ENCODE peak calls at places on chromosomes 12 and 14, in five cellular contexts. B, Y, G, O and N are unnamed samples.

GRCh38 chr14:93960108-93960475 is 16.3 kb downstream of the ASB2 start:
- DNase-seq in G (no peak), B (no peak), O (no peak), Y (no peak), N (no peak)

GRCh38 chr12:45877069-45877468 is 113.3 kb downstream of the SCAF11 start:
- DNase-seq in B (no peak), G (no peak), O (no peak), Y (no peak), N (no peak)

GRCh38 chr12:51752490-51752889 is 96.0 kb downstream of the FIGNL2 start:
- DNase-seq in G (no peak), O (no peak), Y (peak), B (peak), N (no peak)

GRCh38 chr14:22202313-22202712 is 386.7 kb downstream of the DAD1 start:
- DNase-seq in Y (no peak), G (no peak), B (no peak), O (no peak), N (no peak)

GRCh38 chr14:92563359-92563758 is 49.8 kb downstream of the RIN3 start:
- DNase-seq in G (no peak), Y (no peak), O (peak), B (no peak), N (no peak)

GRCh38 chr14:77265561-77266335 is 5.3 kb downstream of the NGB start:
- DNase-seq in O (no peak), B (no peak), G (no peak), Y (no peak), N (peak)

GRCh38 chr12:110661337-110661972 is 27.5 kb downstream of the HVCN1 start:
- DNase-seq in Y (no peak), G (no peak), B (no peak), O (peak), N (no peak)

GRCh38 chr12:113267621-113268020 is 46.4 kb downstream of the TPCN1 start:
- DNase-seq in G (no peak), O (no peak), Y (no peak), B (no peak), N (no peak)

GRCh38 chr12:79673334-79673733 is 17.4 kb downstream of the PAWR start:
- DNase-seq in O (no peak), Y (no peak), B (no peak), G (no peak), N (peak)

GRCh38 chr12:32826807-32827412 is 69.7 kb downstream of the PKP2 start:
- DNase-seq in G (no peak), Y (no peak), O (no peak), B (no peak), N (no peak)

GRCh38 chr12:87981495-87981894 is 47.7 kb downstream of the C12orf50 start:
- DNase-seq in B (no peak), Y (no peak), O (no peak), G (no peak), N (no peak)

GRCh38 chr12:47838286-47838931 is 18.7 kb upstream of the HDAC7 start:
- DNase-seq in O (no peak), B (peak), G (peak), Y (peak), N (peak)

GRCh38 chr12:93902736-93903562 is 225.8 kb downstream of the CRADD start:
- DNase-seq in G (peak), O (no peak), Y (no peak), B (no peak), N (no peak)

GRCh38 chr12:94954029-94954685 is 49.3 kb downstream of the NDUFA12 start:
- DNase-seq in O (no peak), G (no peak), Y (peak), B (peak), N (no peak)

GRCh38 chr14:56813143-56813551 is 2.9 kb upstream of the OTX2 start:
- DNase-seq in O (no peak), G (no peak), B (no peak), Y (no peak), N (peak)

GRCh38 chr12:55738113-55739024 is 4.6 kb upstream of the GDF11 start:
- DNase-seq in O (peak), G (peak), Y (peak), B (peak), N (peak)

GRCh38 chr12:586318-587071 is 76.8 kb downstream of the NINJ2 start:
- DNase-seq in B (no peak), G (no peak), O (no peak), Y (no peak), N (no peak)

GRCh38 chr14:56342419-56342901 is 224.2 kb downstream of the PELI2 start:
- DNase-seq in O (no peak), Y (no peak), B (no peak), G (no peak), N (no peak)

GRCh38 chr14:23034498-23035302 is at the start of gene PSMB5:
- DNase-seq in O (peak), B (peak), G (peak), Y (peak), N (peak)

GRCh38 chr12:96301732-96302131 is 98.5 kb downstream of the CDK17 start:
- DNase-seq in O (no peak), G (no peak), B (no peak), Y (no peak), N (no peak)

GRCh38 chr14:103064978-103065377 is 7.6 kb upstream of the CDC42BPB start:
- DNase-seq in B (no peak), G (no peak), Y (no peak), O (no peak), N (no peak)

GRCh38 chr14:68660495-68660894 is 132.4 kb downstream of the ZFP36L1 start:
- DNase-seq in O (no peak), Y (no peak), B (no peak), G (no peak), N (no peak)

GRCh38 chr14:77120771-77121743 is 20.5 kb downstream of the ZDHHC22 start:
- DNase-seq in G (no peak), B (no peak), Y (no peak), O (peak), N (no peak)

GRCh38 chr14:20427231-20428009 is 8.5 kb downstream of the KLHL33 start:
- DNase-seq in Y (peak), O (peak), B (peak), G (peak), N (no peak)

GRCh38 chr12:52338241-52338960 is 17.2 kb upstream of the KRT83 start:
- DNase-seq in B (no peak), G (no peak), Y (no peak), O (no peak), N (no peak)

GRCh38 chr14:33404054-33404453 is 465.4 kb downstream of the NPAS3 start:
- DNase-seq in Y (no peak), G (no peak), O (no peak), B (no peak), N (no peak)

GRCh38 chr12:39395866-39396265 is 47.1 kb downstream of the KIF21A start:
- DNase-seq in B (no peak), G (peak), O (no peak), Y (no peak), N (no peak)

GRCh38 chr12:9750276-9751203 is 10.2 kb downstream of the CD69 start:
- DNase-seq in G (peak), B (peak), Y (peak), O (no peak), N (peak)

DNA sequence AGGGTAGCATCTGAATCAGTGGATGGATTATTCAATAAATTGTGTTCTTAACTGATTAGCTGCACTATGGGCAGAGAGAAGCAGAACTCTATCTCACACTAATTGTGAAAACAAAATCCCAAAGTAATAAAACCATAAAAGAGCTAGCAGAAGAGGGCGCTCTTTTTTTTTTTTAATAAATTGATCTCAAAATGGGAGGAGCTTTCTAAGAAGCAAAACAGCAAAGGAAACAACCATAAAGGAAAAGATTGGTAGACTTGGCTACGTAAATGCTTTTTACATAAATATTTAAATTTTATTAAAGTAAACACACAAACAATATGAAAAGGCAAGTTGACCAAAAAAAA is 1.5 kb upstream of the TM7SF3 start:
- DNase-seq in Y (peak), O (no peak), B (peak), G (no peak), N (peak)
- TF ChIP-seq JUNB in Y (no peak), O (no peak), B (no peak), G (no peak), N (no peak)

GRCh38 chr12:132187646-132188450 is 43.6 kb downstream of the NOC4L start:
- DNase-seq in G (no peak), B (no peak), O (no peak), Y (no peak), N (no peak)

GRCh38 chr12:132190834-132191500 is 46.7 kb downstream of the NOC4L start:
- DNase-seq in Y (no peak), G (no peak), B (no peak), O (no peak), N (no peak)

GRCh38 chr12:132190012-132190755 is 45.9 kb downstream of the NOC4L start:
- DNase-seq in Y (no peak), O (no peak), B (peak), G (no peak), N (peak)

GRCh38 chr12:132188451-132189298 is 44.4 kb downstream of the NOC4L start:
- DNase-seq in G (no peak), O (no peak), B (no peak), Y (no peak), N (peak)

DNA sequence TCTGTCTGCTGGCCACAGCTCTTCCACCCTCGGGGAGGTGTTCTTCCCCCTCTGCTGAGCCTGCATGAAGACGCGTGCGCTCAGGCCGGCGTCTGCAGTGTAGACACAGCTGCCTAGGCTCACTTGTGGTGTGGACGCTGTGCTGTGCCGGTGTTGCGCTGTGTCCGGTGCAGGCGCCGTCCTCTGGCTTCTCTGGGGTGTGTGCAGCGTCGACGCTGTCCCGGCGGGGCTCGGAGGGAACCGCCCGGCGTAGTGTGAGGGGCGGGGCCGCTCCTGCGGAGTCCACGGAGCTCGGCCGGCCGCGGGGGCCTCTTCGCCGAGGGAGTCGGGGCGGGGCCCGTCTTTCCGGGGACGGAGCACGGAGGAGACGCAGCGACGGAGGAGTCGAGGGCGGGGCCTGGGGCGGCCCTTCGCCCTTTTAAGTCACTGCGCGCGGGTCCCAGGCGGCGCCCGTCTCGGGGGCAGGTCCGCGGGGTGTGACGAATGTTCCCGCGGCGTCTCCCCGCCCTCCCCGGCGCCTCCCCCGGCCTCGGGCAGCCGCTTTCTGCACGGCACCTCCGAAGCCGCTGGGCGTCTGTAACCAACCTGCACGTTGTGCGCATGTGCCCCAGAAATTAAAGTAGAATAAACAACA is 45.2 kb downstream of the NOC4L start:
- DNase-seq in B (peak), O (peak), Y (peak), G (no peak), N (peak)
- TF ChIP-seq JUNB in B (no peak), O (no peak), Y (no peak), G (no peak), N (no peak)

GRCh38 chr12:131834798-131835615 is 6.8 kb downstream of the MMP17 start:
- DNase-seq in O (no peak), G (no peak), Y (no peak), B (no peak), N (no peak)

GRCh38 chr12:131832393-131833231 is 4.4 kb downstream of the MMP17 start:
- DNase-seq in Y (no peak), O (no peak), B (peak), G (no peak), N (no peak)

GRCh38 chr12:131835616-131836171 is 7.5 kb downstream of the MMP17 start:
- DNase-seq in B (no peak), Y (no peak), O (no peak), G (no peak), N (no peak)

GRCh38 chr12:131833288-131833895 is 5.2 kb downstream of the MMP17 start:
- DNase-seq in G (no peak), Y (no peak), B (no peak), O (no peak), N (no peak)

DNA sequence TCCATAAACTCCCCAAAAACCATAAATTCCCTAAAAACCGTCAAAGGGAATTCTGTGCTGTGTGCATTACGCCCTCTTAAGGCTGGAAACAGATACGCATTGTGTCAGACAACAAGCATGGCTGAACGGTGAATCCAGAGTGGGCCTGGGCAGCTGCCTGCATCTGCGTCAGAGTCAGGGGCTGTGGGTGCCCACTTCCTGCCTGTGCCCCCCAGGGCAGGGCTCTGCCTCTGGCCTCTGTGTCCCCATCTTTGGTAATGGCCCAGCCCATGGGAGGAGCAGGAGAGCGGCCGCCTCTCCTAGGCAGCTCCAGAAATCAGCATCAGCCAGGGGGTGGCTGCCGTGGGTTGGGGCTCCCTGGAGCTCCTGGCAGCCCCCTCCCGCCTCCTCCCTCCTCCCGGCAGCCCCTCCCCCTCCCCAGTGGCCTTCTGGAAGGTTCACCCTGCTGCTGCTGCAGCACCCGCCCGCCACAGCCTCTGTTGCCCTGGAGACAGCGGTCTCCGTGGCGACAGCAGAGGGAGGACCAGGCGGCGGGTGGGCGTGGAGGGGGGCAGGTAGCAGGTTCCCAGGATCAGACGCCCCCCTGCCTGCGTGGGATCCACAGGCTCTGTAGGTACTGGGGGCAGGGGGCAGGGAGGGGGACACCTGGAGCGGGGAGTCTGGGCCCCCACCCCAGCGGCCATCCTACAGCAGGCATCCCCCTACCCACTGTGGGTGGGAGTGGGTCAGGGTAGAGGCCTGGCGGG is 5.9 kb downstream of the MMP17 start:
- DNase-seq in G (no peak), Y (no peak), B (peak), O (no peak), N (peak)
- TF ChIP-seq JUNB in G (no peak), Y (no peak), B (no peak), O (no peak), N (no peak)

GRCh38 chr12:6279256-6279628 is 31.2 kb upstream of the PLEKHG6 start:
- DNase-seq in Y (no peak), B (no peak), O (no peak), G (no peak), N (no peak)

GRCh38 chr12:6279631-6280030 is 30.9 kb upstream of the PLEKHG6 start:
- DNase-seq in O (no peak), B (no peak), G (no peak), Y (no peak), N (no peak)

GRCh38 chr12:6280672-6281071 is 29.8 kb upstream of the PLEKHG6 start:
- DNase-seq in B (no peak), Y (no peak), G (no peak), O (no peak), N (no peak)

GRCh38 chr12:6281081-6281809 is 29.2 kb upstream of the PLEKHG6 start:
- DNase-seq in O (no peak), G (no peak), B (no peak), Y (no peak), N (no peak)

DNA sequence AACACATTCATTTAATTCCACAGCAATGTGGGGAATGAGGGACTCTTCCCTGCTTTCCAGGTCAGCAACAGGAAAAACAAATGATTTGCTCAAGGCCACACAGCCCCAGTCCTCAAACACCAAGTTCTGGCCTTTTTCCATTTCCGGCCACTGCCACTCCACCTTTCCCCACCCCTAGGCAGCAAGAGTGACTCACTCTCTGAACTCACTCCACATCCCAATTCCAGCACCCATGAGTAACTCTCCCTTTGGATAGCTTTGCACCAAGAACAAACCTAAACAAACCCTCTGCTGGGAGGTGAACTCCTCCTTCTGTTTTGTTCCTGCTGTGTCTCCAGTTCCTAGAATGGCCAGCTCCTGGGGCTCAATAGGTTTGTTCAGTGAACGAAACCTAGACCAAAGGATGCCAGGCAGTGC is 30.4 kb upstream of the PLEKHG6 start:
- DNase-seq in Y (no peak), O (no peak), B (peak), G (peak), N (no peak)
- TF ChIP-seq JUNB in Y (no peak), O (no peak), B (peak), G (peak), N (no peak)

GRCh38 chr12:57723630-57723962 is 14.9 kb downstream of the AGAP2 start:
- DNase-seq in Y (no peak), B (no peak), O (no peak), G (no peak), N (no peak)
- TF ChIP-seq JUNB in Y (no peak), B (no peak), O (no peak), G (no peak), N (no peak)